ENCODE peak calls at places on chromosomes 1 and 21, in seven cellular contexts. K, G, D, V, T, B and R are unnamed samples.

GRCh38 chr1:96072021-96072420 is 649.6 kb upstream of the PTBP2 start:
- DNase-seq in D (no peak), V (no peak), T (no peak), B (no peak), G (no peak), K (no peak), R (no peak)

GRCh38 chr21:38477241-38477640 is 21.0 kb downstream of the ERG start:
- DNase-seq in B (no peak), V (no peak), D (no peak), K (no peak), G (no peak), T (no peak), R (peak; percentile 91)

GRCh38 chr21:41932576-41933258 is 21.1 kb downstream of the C2CD2 start:
- DNase-seq in V (no peak), D (no peak), B (no peak), T (no peak), G (no peak), K (no peak), R (no peak)

GRCh38 chr1:3604468-3604974 is 6.8 kb downstream of the MEGF6 start:
- DNase-seq in D (no peak), B (no peak), K (no peak), G (no peak), V (no peak), T (no peak), R (no peak)

GRCh38 chr1:186390925-186391324 is 15.3 kb downstream of the ODR4 start:
- DNase-seq in T (no peak), V (no peak), G (no peak), K (no peak), D (no peak), B (no peak), R (no peak)

GRCh38 chr1:45516465-45516864 is 5.2 kb downstream of the PRDX1 start:
- DNase-seq in G (no peak), K (no peak), T (no peak), B (no peak), D (no peak), V (no peak), R (no peak)

GRCh38 chr1:64111787-64112186 is 91.6 kb upstream of the UBE2U start:
- DNase-seq in G (no peak), T (no peak), D (no peak), K (no peak), V (no peak), B (no peak), R (no peak)

GRCh38 chr1:966135-966602 is at the start of gene PLEKHN1:
- DNase-seq in D (no peak), T (no peak), B (no peak), G (no peak), K (no peak), V (no peak), R (no peak)

GRCh38 chr1:173249349-173249748 is 42.2 kb upstream of the TNFSF4 start:
- DNase-seq in V (no peak), T (no peak), B (no peak), D (no peak), G (no peak), K (no peak), R (no peak)

GRCh38 chr1:243786546-243786945 is 63.5 kb downstream of the AKT3 start:
- DNase-seq in B (no peak), T (no peak), V (no peak), G (no peak), K (no peak), D (no peak), R (no peak)

GRCh38 chr1:76727520-76727919 is 139.8 kb upstream of the ST6GALNAC5 start:
- DNase-seq in V (no peak), K (no peak), B (no peak), D (no peak), G (no peak), T (no peak), R (no peak)

GRCh38 chr1:64550946-64551345 is 81.0 kb downstream of the CACHD1 start:
- DNase-seq in D (no peak), K (no peak), B (no peak), V (no peak), T (no peak), G (no peak), R (no peak)

GRCh38 chr1:81562934-81563333 is 237.8 kb upstream of the ADGRL2 start:
- DNase-seq in K (no peak), D (no peak), G (no peak), B (no peak), V (no peak), T (no peak), R (no peak)

GRCh38 chr1:206556047-206556747 is 48.9 kb downstream of the RASSF5 start:
- DNase-seq in D (no peak), G (peak; percentile 68), T (no peak), B (peak; percentile 28), V (no peak), K (no peak), R (no peak)

GRCh38 chr1:204426035-204426436 is 14.4 kb upstream of the PPP1R15B start:
- DNase-seq in G (no peak), T (no peak), B (no peak), K (no peak), V (no peak), D (no peak), R (no peak)

GRCh38 chr1:94783342-94784264 is 36.6 kb upstream of the SLC44A3 start:
- DNase-seq in D (no peak), V (peak; percentile 51), G (no peak), T (no peak), B (peak; percentile 72), K (no peak), R (no peak)

GRCh38 chr1:185112343-185112742 is 44.4 kb downstream of the TRMT1L start:
- DNase-seq in D (no peak), T (no peak), V (no peak), B (no peak), G (no peak), K (no peak), R (no peak)

GRCh38 chr1:173635116-173635515 is at the start of gene TEX50:
- DNase-seq in B (no peak), D (no peak), T (no peak), G (no peak), V (no peak), K (no peak), R (no peak)